ENCODE peak calls at places on chromosomes 12 and 14, in nine cellular contexts. L is SK-N-SH; C is cardiac muscle cell; Z is CD8-positive, alpha-beta T cell; X is tibial nerve; B is esophagus squamous epithelium; G is neural progenitor cell; I is uterus; P is prostate gland. E is an unnamed sample.

GRCh38 chr14:99698642-99699041 is 14.5 kb downstream of the CYP46A1 start:
- DNase-seq in L (no peak), C (no peak), Z (no peak), X (no peak), B (no peak), G (no peak), I (no peak), P (no peak), E (no peak)

GRCh38 chr12:73067616-73068015 is 795.4 kb downstream of the TRHDE start:
- DNase-seq in L (no peak), C (no peak), Z (no peak), X (no peak), B (no peak), G (no peak), I (no peak), P (no peak), E (no peak)

GRCh38 chr14:100114109-100114765 is 45.2 kb downstream of the DEGS2 start:
- DNase-seq in L (no peak), C (no peak), Z (no peak), X (no peak), B (no peak), G (no peak), I (no peak), P (no peak), E (no peak)

GRCh38 chr12:118061011-118061875 is at the start of gene WSB2:
- DNase-seq in L (peak; percentile 88), C (peak; percentile 58), Z (peak; percentile 49), X (peak; percentile 84), B (peak; percentile 8), G (peak; percentile 64), I (peak; percentile 84), P (peak; percentile 70), E (peak; percentile 45)

GRCh38 chr12:62210422-62210821 is 49.8 kb upstream of the USP15 start:
- DNase-seq in L (peak; percentile 40), C (peak; percentile 51), Z (no peak), X (peak; percentile 60), B (no peak), G (peak; percentile 45), I (no peak), P (no peak), E (peak; percentile 58)

GRCh38 chr12:108594-108993 is 42.0 kb downstream of the IQSEC3 start:
- DNase-seq in L (peak; percentile 77), C (peak; percentile 24), Z (no peak), X (no peak), B (no peak), G (no peak), I (no peak), P (no peak), E (no peak)

GRCh38 chr14:90483551-90483950 is 86.7 kb downstream of the CALM1 start:
- DNase-seq in L (no peak), C (no peak), Z (peak; percentile 22), X (no peak), B (no peak), G (no peak), I (no peak), P (no peak), E (no peak)

GRCh38 chr14:67582061-67582460 is 18.0 kb downstream of the PIGH start:
- DNase-seq in L (no peak), C (no peak), Z (no peak), X (no peak), B (no peak), G (no peak), I (no peak), P (no peak), E (no peak)

GRCh38 chr12:105221588-105222325 is 14.2 kb downstream of the APPL2 start:
- DNase-seq in L (no peak), C (no peak), Z (no peak), X (no peak), B (no peak), G (no peak), I (no peak), P (no peak), E (no peak)
- H3K27ac ChIP-seq in L (no peak overlapping the region), C (no peak overlapping the region), Z (no peak overlapping the region), X (no peak overlapping the region), B (no peak overlapping the region), G (no peak overlapping the region), I (no peak overlapping the region), P (peak overlapping the region; percentile 53), E (no peak overlapping the region)

DNA sequence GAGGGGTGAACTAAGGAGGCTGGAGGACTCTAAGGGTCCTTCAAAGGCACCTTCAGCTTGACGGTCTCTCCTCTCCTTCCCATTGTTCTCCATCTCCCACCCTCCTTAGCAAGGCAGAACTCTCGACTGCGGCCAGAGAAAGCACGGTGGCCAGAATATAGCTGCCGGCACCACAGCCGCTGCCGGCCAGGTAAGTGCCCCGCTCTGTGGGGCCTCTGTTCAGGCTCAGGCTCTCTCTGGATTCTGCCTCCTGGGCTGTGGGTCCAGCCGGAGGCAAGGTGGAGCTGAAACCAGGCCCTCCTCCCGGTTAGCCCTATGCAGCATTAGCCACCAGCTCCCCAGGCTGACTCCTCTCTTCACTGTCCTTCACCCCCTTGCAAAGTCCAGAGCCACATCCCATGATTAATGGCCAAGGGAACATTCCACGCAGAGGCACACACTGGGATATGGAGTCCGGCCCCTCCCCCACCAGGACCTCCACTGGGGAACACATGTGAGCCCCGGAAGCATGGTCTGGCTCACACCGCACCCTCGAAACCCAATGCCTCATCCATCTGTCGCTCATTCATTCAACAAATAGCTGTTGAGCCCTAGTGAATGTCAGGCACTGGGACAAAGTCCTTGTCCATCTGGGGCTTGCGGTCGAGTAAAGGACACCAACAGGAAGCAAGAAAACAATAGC is 25.2 kb downstream of the LTBP2 start:
- DNase-seq in L (no peak), C (no peak), Z (no peak), X (no peak), B (no peak), G (no peak), I (no peak), P (no peak), E (no peak)
- H3K36me3 ChIP-seq in L (peaks cover 18% of the 10 kb centered on the region), C (no peaks in the 10 kb centered on the region), Z (no peaks in the 10 kb centered on the region), X (no peaks in the 10 kb centered on the region), B (no peaks in the 10 kb centered on the region), G (no peaks in the 10 kb centered on the region), I (no peaks in the 10 kb centered on the region), P (no peaks in the 10 kb centered on the region), E (no peaks in the 10 kb centered on the region)

GRCh38 chr12:95802482-95803264 is 12.1 kb upstream of the NTN4 start:
- DNase-seq in L (no peak), C (no peak), Z (no peak), X (no peak), B (no peak), G (no peak), I (no peak), P (peak; percentile 39), E (no peak)
- H3K27ac ChIP-seq in L (no peak overlapping the region), C (no peak overlapping the region), Z (no peak overlapping the region), X (no peak overlapping the region), B (no peak overlapping the region), G (no peak overlapping the region), I (no peak overlapping the region), P (peak overlapping the region; percentile 2), E (no peak overlapping the region)

GRCh38 chr12:4288296-4289019 is 14.9 kb downstream of the CCND2 start:
- DNase-seq in L (no peak), C (no peak), Z (no peak), X (no peak), B (no peak), G (no peak), I (no peak), P (no peak), E (no peak)
- H3K36me3 ChIP-seq in L (no peaks in the 10 kb centered on the region), C (peaks cover 47% of the 10 kb centered on the region), Z (peaks cover 82% of the 10 kb centered on the region), X (peaks cover 9% of the 10 kb centered on the region), B (peaks cover 17% of the 10 kb centered on the region), G (no peaks in the 10 kb centered on the region), I (no peaks in the 10 kb centered on the region), P (no peaks in the 10 kb centered on the region), E (peaks cover 99% of the 10 kb centered on the region)

DNA sequence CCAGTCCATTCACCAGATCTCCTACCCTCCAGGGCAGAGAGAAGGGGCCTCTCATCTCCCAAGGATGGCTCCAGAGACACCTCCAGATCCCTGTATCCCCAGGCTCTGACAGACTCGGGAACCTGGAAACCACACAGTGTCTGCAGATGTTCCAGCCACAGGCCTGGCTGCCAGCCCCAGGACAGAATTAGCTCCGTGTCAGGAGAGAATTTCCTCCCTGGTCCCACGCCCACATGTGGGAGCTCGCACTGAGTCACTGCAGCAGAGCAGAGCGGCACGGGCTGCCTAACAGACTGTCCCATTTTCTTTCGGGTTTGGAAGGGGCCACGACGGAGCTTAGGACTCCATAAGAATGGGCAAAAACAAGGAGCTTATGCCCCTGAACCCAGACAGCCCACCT is 33.6 kb downstream of the CMKLR1 start:
- DNase-seq in L (peak; percentile 70), C (peak; percentile 8), Z (no peak), X (peak; percentile 85), B (no peak), G (no peak), I (peak; percentile 96), P (peak; percentile 21), E (no peak)
- H3K27ac ChIP-seq in L (peak overlapping the region; percentile 93), C (peak overlapping the region; percentile 23), Z (no peak overlapping the region), X (peak overlapping the region; percentile 84), B (peak overlapping the region; percentile 25), G (no peak overlapping the region), I (peak overlapping the region; percentile 90), P (peak overlapping the region; percentile 31), E (no peak overlapping the region)

GRCh38 chr12:110287986-110288385 is 6.9 kb downstream of the ATP2A2 start:
- DNase-seq in L (no peak), C (no peak), Z (no peak), X (no peak), B (no peak), G (no peak), I (no peak), P (no peak), E (no peak)

GRCh38 chr12:110284597-110284996 is 3.5 kb downstream of the ATP2A2 start:
- DNase-seq in L (no peak), C (no peak), Z (no peak), X (no peak), B (no peak), G (no peak), I (no peak), P (no peak), E (no peak)

GRCh38 chr12:110289021-110289710 is 8.1 kb downstream of the ATP2A2 start:
- DNase-seq in L (no peak), C (peak; percentile 58), Z (no peak), X (no peak), B (no peak), G (no peak), I (no peak), P (no peak), E (no peak)

DNA sequence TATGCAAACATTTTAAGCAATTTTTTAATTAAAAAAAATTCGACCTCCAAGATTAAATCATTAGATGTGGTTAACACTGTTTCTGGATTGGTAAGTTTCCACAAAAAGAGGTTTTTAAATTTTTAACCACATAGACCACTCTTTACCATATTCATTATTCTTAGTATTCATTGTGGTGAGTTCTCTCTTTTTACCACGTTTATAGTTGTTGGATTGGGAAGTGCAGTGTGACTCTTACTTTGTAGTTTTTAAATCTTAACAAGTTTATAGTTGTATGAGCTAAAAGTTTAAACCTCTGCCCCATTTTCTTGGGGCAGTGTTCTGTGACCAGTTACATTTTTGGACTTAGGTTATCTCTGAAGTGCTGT is 8.6 kb downstream of the ATP2A2 start:
- DNase-seq in L (no peak), C (no peak), Z (no peak), X (no peak), B (no peak), G (no peak), I (no peak), P (no peak), E (no peak)
- H3K36me3 ChIP-seq in L (peaks cover 95% of the 10 kb centered on the region), C (peaks cover 44% of the 10 kb centered on the region), Z (peaks cover 6% of the 10 kb centered on the region), X (peaks cover 9% of the 10 kb centered on the region), B (peaks cover 11% of the 10 kb centered on the region), G (peaks cover 29% of the 10 kb centered on the region), I (no peaks in the 10 kb centered on the region), P (peaks cover 10% of the 10 kb centered on the region), E (peaks cover 53% of the 10 kb centered on the region)

DNA sequence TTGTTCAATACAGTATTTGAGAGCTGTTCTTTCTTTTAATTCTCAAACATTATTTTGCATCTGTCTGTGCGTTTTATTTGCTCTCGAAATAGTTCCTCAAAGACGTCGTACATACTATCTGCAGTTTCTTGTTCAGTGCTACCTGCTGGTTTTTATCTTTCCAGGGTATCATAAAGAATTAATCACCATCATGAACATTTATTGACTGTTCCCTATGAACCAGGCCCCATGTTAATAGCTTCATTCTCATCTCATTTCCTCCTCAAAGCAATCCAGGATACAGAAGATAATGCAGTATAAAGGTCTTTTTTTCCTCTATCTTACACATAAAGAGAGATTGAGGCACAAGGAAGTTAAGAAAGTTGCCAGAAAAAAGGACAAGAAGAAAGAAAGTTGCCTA is 211.8 kb downstream of the DACT1 start:
- DNase-seq in L (no peak), C (no peak), Z (no peak), X (no peak), B (no peak), G (no peak), I (no peak), P (no peak), E (no peak)
- H3K27ac ChIP-seq in L (no peak overlapping the region), C (no peak overlapping the region), Z (no peak overlapping the region), X (no peak overlapping the region), B (no peak overlapping the region), G (no peak overlapping the region), I (no peak overlapping the region), P (no peak overlapping the region), E (no peak overlapping the region)